ENCODE peak calls at places on chromosomes 4 and X, in eight cellular contexts. C, J, S, N, I, H, E and T are unnamed samples.

GRCh38 chrX:154396948-154397887 is 959 bp upstream of the RPL10 start:
- DNase-seq in N (peak; percentile 90), E (peak; percentile 76), C (peak; percentile 54), I (peak; percentile 64), S (peak; percentile 91), H (peak; percentile 78), J (peak; percentile 77), T (peak; percentile 79)

GRCh38 chr4:1045595-1046201 is 34.3 kb downstream of the FGFRL1 start:
- DNase-seq in N (peak; percentile 63), H (no peak), E (peak; percentile 58), I (no peak), S (no peak), C (no peak), J (no peak), T (no peak)

GRCh38 chrX:769796-770195 is 139.2 kb downstream of the SHOX start:
- DNase-seq in I (no peak), J (no peak), H (no peak), E (no peak), C (no peak), N (no peak), S (no peak), T (peak; percentile 34)

GRCh38 chrX:17632942-17633341 is 104.4 kb upstream of the SCML1 start:
- DNase-seq in S (no peak), E (no peak), H (no peak), I (peak; percentile 25), J (no peak), C (no peak), N (no peak), T (no peak)

GRCh38 chr4:38943355-38943754 is 75.7 kb downstream of the FAM114A1 start:
- DNase-seq in H (no peak), S (no peak), E (no peak), I (no peak), C (no peak), J (peak; percentile 21), N (peak; percentile 98), T (peak; percentile 59)

GRCh38 chr4:107854326-107855030 is 29.7 kb downstream of the SGMS2 start:
- DNase-seq in J (no peak), I (peak; percentile 93), H (no peak), E (no peak), C (peak; percentile 53), S (no peak), N (no peak), T (no peak)

GRCh38 chr4:53126099-53126498 is 239.8 kb downstream of the SCFD2 start:
- DNase-seq in H (no peak), C (no peak), J (no peak), N (no peak), S (no peak), E (no peak), I (no peak), T (no peak)

GRCh38 chr4:78971326-78971725 is 32.1 kb upstream of the PAQR3 start:
- DNase-seq in C (no peak), E (no peak), H (no peak), J (no peak), S (no peak), N (peak; percentile 70), I (peak; percentile 14), T (no peak)

GRCh38 chr4:8556341-8557150 is 23.6 kb upstream of the GPR78 start:
- DNase-seq in S (no peak), H (no peak), J (no peak), C (no peak), I (no peak), E (peak; percentile 36), N (no peak), T (no peak)

GRCh38 chr4:184534511-184535391 is 60.4 kb upstream of the IRF2 start:
- DNase-seq in S (no peak), I (peak; percentile 56), N (no peak), C (peak; percentile 78), E (no peak), H (no peak), J (no peak), T (no peak)

GRCh38 chr4:119238068-119238722 is 25.7 kb downstream of the USP53 start:
- DNase-seq in J (no peak), S (no peak), C (no peak), E (no peak), N (no peak), H (no peak), I (no peak), T (no peak)

GRCh38 chrX:78321809-78322208 is 5.6 kb downstream of the CYSLTR1 start:
- DNase-seq in H (no peak), J (peak; percentile 35), C (no peak), S (no peak), N (no peak), E (no peak), I (no peak), T (no peak)

GRCh38 chr4:37682701-37683401 is 3.3 kb downstream of the RELL1 start:
- DNase-seq in C (no peak), N (no peak), E (peak; percentile 56), J (no peak), I (no peak), S (no peak), H (no peak), T (no peak)

GRCh38 chr4:10041036-10041435 is 19.7 kb upstream of the SLC2A9 start:
- DNase-seq in C (no peak), I (no peak), E (no peak), S (no peak), H (no peak), J (no peak), N (no peak), T (no peak)

GRCh38 chrX:109300415-109300814 is 181.5 kb downstream of the GUCY2F start:
- DNase-seq in J (no peak), S (no peak), I (no peak), C (no peak), N (no peak), E (no peak), H (no peak), T (no peak)

GRCh38 chrX:53223955-53224859 is 800 bp downstream of the KDM5C start:
- DNase-seq in J (peak; percentile 26), I (peak; percentile 88), H (peak; percentile 6), C (peak; percentile 86), E (no peak), S (no peak), N (no peak), T (peak; percentile 23)

GRCh38 chrX:151997539-151997938 is 23.1 kb upstream of the GABRE start:
- DNase-seq in J (no peak), E (no peak), N (no peak), S (no peak), C (no peak), H (no peak), I (no peak), T (no peak)

GRCh38 chr4:2036866-2037265 is 22.3 kb upstream of the NAT8L start:
- DNase-seq in N (no peak), E (peak; percentile 54), J (no peak), H (no peak), S (peak; percentile 76), I (no peak), C (no peak), T (no peak)

GRCh38 chr4:15368906-15369305 is 58.9 kb upstream of the C1QTNF7 start:
- DNase-seq in C (peak; percentile 72), E (no peak), J (no peak), H (no peak), S (no peak), N (no peak), I (peak; percentile 70), T (no peak)

GRCh38 chr4:3041192-3042142 is 32.9 kb downstream of the HTT-AS start:
- DNase-seq in C (peak; percentile 47), H (peak; percentile 15), I (peak; percentile 36), N (peak; percentile 83), J (no peak), S (no peak), E (peak; percentile 58), T (peak; percentile 43)

GRCh38 chr4:163818673-163819072 is 324.2 kb downstream of the TMA16 start:
- DNase-seq in H (no peak), N (no peak), E (no peak), S (no peak), I (no peak), C (no peak), J (no peak), T (no peak)

GRCh38 chr4:171875291-171875690 is 62.1 kb downstream of the GALNTL6 start:
- DNase-seq in J (no peak), N (no peak), C (no peak), S (no peak), H (no peak), I (no peak), E (no peak), T (no peak)

GRCh38 chr4:99201687-99202086 is 17.4 kb downstream of the ADH6 start:
- DNase-seq in H (no peak), I (peak; percentile 73), C (no peak), N (no peak), S (no peak), E (no peak), J (no peak), T (no peak)
- TF ChIP-seq CTCF in H (no peak), I (peak; percentile 41), C (peak; percentile 45), N (no peak), S (no peak), E (no peak), J (no peak), T (no peak)

DNA sequence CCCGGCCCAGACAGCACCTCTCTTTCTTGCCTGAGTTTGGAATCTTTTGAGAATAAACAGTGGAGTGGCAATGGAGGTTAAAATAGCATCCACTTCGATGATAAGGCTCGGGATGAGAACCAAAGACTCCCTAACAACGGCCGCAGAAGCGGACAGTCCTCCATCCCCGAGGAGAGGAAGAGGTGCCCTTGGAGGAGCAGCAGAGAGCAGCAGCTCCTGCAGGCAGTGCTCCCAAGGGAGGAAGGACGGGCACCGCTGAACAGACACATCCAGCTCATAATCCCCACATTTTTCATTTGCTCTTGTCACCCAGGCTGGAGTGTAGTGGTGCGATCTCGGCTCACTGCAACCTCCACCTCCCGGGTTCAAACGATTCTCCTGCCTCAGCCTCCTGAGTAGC is 61.3 kb downstream of the DCTD start:
- DNase-seq in J (no peak), I (no peak), C (no peak), E (no peak), H (no peak), S (no peak), N (no peak), T (no peak)
- TF ChIP-seq CTCF in J (no peak), I (no peak), C (no peak), E (no peak), H (no peak), S (no peak), N (no peak), T (no peak)

DNA sequence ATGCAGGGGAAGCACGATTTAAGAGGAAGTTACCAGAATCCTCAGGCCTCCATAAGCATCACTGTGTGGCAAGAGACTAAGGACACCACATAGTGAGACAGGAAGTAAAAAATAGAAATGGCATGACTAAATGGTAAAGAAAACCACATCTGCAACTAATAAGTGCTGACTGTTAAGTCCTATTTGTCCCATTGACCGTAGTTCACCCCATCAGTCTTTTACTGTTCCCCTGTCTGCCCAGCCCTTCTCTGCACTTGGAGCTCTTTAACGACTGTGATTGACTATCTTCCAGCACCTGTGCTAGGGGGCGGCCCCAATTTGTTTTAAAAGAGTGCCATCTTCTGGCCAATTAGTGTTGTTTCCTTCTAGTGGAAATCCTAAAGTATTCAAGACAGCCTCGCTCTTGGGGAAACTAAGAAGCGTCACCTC is 94.2 kb downstream of the MAOA start:
- DNase-seq in C (peak; percentile 46), N (peak; percentile 76), S (peak; percentile 56), E (peak; percentile 46), I (peak; percentile 75), J (peak; percentile 34), H (peak; percentile 40), T (peak; percentile 22)
- TF ChIP-seq CTCF in C (peak; percentile 43), N (peak; percentile 32), S (peak; percentile 32), E (peak; percentile 26), I (peak; percentile 46), J (peak; percentile 41), H (peak; percentile 35), T (peak; percentile 20)

GRCh38 chr4:115154826-115155225 is 41.4 kb upstream of the NDST4 start:
- DNase-seq in N (no peak), C (no peak), H (no peak), E (no peak), S (no peak), I (peak; percentile 55), J (no peak), T (no peak)

GRCh38 chr4:115152081-115152480 is 38.7 kb upstream of the NDST4 start:
- DNase-seq in S (no peak), I (no peak), C (no peak), E (no peak), H (no peak), J (no peak), N (no peak), T (no peak)
- TF ChIP-seq CTCF in S (no peak), I (no peak), C (no peak), E (no peak), H (no peak), J (no peak), N (no peak), T (no peak)